ENCODE peak calls at places on chromosomes 4 and X, in four cellular contexts. E is spleen, S is foreskin fibroblast, Y is HFF-Myc. J is an unnamed sample.

GRCh38 chr4:91936301-91936700 is 367.5 kb upstream of the GRID2 start:
- DNase-seq in E (no peak), S (peak), Y (no peak), J (no peak)

GRCh38 chr4:793941-794621 is 31.8 kb downstream of the CPLX1 start:
- DNase-seq in E (no peak), S (peak), Y (no peak), J (no peak)

GRCh38 chr4:106690487-106690886 is 321.9 kb upstream of the GIMD1 start:
- DNase-seq in E (no peak), S (peak), Y (no peak), J (peak)

GRCh38 chr4:158157412-158157811 is 15.4 kb downstream of the GASK1B start:
- DNase-seq in E (no peak), S (no peak), Y (no peak), J (no peak)

GRCh38 chr4:43163101-43163792 is 270.7 kb downstream of the GRXCR1 start:
- DNase-seq in E (no peak), S (no peak), Y (no peak), J (no peak)

GRCh38 chrX:150035531-150035930 is 97.2 kb upstream of the EOLA2 start:
- DNase-seq in E (no peak), S (peak), Y (no peak), J (no peak)

GRCh38 chr4:107792691-107793090 is 32.0 kb upstream of the SGMS2 start:
- DNase-seq in E (no peak), S (no peak), Y (no peak), J (no peak)

GRCh38 chr4:86921608-86922252 is 13.1 kb upstream of the AFF1 start:
- DNase-seq in E (no peak), S (peak), Y (no peak), J (no peak)

GRCh38 chrX:101430457-101431078 is 22.5 kb downstream of the HNRNPH2 start:
- DNase-seq in E (no peak), S (peak), Y (no peak), J (no peak)

GRCh38 chr4:99657801-99658200 is at the start of gene C4orf54:
- DNase-seq in E (no peak), S (no peak), Y (no peak), J (no peak)

GRCh38 chr4:118834070-118834469 is 1.9 kb downstream of the SEC24D start:
- DNase-seq in E (no peak), S (no peak), Y (no peak), J (no peak)
- H3K4me3 ChIP-seq in E (no peak), S (peak), Y (peak), J (peak)

GRCh38 chr4:142844782-142845181 is 1.3 kb downstream of the INPP4B start:
- DNase-seq in E (no peak), S (peak), Y (no peak), J (no peak)

GRCh38 chr4:142846729-142847606 is 867 bp upstream of the INPP4B start:
- DNase-seq in E (peak), S (peak), Y (no peak), J (no peak)

GRCh38 chr4:142846105-142846728 is at the start of gene INPP4B:
- DNase-seq in E (peak), S (peak), Y (no peak), J (peak)

GRCh38 chr4:142840516-142841123 is 5.5 kb downstream of the INPP4B start:
- DNase-seq in E (no peak), S (peak), Y (no peak), J (no peak)

DNA sequence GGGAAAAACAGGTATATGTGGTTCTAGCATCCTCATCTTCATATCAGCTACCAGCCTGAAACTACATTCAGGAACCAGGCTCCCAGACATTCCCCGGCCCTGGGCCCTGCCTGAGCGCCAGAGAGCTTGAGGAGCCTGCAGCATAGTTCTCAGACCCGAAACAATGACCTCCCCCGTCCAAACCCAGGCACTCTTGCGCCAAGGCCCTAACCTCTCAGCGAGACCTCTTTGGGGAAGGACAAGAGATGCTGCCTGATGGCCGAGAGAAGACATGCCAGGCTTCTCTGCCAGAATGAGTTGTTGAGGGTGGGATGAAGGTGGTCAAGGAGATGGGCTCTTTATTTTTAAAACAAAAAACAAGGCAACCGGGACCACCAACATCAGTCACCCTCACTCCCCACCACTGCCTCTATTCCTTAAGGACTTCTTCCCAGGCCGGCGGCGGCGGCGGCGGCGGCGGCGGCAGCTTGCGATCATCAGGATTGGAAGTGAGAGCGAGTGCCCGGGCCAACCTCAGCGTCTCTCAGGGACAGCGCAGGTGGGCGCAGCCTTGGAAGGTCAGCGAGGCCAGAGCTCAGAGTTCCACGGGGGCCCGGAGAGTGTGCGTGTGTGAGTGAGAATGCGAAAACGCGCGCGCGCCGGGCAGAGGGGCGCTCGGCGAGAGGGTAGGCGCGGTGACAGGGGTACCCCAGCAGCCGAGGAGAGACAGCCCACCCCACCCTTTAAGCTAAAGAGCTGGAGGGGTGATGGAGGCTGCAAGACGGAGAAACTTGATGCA is 619 bp downstream of the INPP4B start:
- DNase-seq in E (peak), S (peak), Y (no peak), J (no peak)
- H3K4me3 ChIP-seq in E (peak), S (peak), Y (peak), J (peak)

GRCh38 chr4:6248394-6248793 is 21.3 kb upstream of the WFS1 start:
- DNase-seq in E (peak), S (no peak), Y (no peak), J (no peak)

GRCh38 chr4:6246170-6246634 is 23.4 kb upstream of the WFS1 start:
- DNase-seq in E (peak), S (no peak), Y (no peak), J (no peak)

GRCh38 chr4:6242271-6243029 is 27.2 kb upstream of the WFS1 start:
- DNase-seq in E (peak), S (no peak), Y (no peak), J (no peak)

GRCh38 chr4:6241062-6241845 is 28.4 kb upstream of the WFS1 start:
- DNase-seq in E (peak), S (no peak), Y (no peak), J (no peak)

DNA sequence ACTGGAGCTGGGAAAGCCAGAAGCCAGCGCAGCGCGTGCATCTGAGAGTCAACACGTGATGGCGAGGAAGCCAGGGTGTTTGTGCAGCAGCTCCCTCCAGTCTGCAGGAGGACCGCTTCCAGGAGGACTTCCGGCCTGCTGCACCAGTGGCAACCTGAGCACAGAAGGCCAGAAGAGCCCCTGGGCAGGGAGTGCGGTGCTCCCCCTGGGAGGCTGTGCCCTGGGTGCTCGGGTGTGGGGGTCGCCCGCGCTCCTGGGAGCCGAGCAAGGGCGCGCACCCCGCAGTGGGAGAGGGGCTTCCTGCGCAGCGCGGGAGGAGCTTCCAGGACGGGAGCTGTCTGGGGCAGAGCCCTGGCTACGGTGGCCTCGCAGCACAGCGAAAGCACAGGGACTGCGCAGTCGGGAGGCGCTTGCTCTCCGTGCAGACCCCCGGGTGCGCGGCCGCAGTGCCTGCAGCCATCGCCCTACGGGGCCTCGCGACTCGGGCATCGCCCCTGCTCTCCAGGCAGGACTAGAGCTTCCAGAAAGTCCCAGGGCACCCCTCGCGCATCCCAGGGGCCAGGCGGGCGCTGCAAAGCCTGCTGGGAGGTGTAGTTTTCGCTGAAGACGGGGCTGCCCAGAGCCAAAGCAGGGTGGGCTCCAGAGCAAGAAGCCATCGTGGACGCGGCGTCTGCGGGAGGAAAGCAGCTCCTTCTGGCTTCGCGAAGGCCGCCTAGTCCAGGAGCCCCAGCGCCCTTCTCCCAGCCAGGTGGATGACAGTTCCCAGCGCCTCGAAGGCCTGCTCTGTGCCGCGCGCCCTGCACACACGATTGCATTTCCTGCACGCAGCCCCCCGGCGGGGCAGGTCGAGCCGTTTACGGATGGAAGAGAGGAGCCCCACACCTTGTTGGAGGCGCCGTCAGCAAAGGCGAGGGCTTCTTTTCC is 24.1 kb upstream of the WFS1 start:
- DNase-seq in E (peak), S (peak), Y (no peak), J (no peak)
- H3K4me3 ChIP-seq in E (peak), S (peak), Y (no peak), J (no peak)

DNA sequence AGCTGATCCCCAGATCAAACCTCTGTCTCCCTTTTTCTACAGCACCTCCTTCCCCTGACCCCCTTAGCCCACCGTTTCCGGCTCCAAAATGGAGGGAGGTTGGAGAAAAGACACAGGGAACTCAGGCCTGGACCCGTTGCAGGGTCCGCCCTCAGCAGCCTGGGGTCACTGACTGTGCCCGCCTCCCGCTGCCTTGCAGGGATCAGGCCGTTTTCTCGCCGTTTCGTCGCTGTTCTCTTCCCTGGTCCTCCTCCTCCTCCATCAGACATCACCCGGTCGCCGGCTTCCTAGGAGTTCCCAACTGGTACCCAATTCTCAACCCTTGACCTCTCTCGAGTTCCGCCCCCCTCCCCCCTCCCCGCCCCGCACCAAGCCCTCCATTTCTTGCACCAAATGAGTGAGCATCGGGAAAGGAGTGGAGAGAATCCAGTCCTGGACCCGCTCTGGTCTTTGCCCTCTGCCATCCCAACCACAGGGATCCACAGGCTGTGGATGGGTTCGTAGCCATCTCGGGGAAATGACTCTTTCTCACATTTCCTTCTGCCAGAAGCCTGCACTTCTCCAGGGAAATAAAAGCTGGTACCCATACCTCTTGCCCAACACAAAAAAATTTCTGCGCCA is 493 bp downstream of the TCEAL5 start:
- DNase-seq in E (peak), S (no peak), Y (no peak), J (no peak)
- H3K4me3 ChIP-seq in E (no peak), S (no peak), Y (no peak), J (no peak)

GRCh38 chrX:40173662-40174593 is 76.2 kb upstream of the BCOR start:
- DNase-seq in E (peak), S (peak), Y (no peak), J (no peak)

GRCh38 chrX:40175416-40176255 is 77.9 kb upstream of the BCOR start:
- DNase-seq in E (peak), S (peak), Y (no peak), J (peak)

GRCh38 chrX:40176256-40176978 is 78.7 kb upstream of the BCOR start:
- DNase-seq in E (peak), S (peak), Y (no peak), J (peak)

GRCh38 chrX:40172980-40173661 is 75.4 kb upstream of the BCOR start:
- DNase-seq in E (no peak), S (no peak), Y (no peak), J (no peak)

DNA sequence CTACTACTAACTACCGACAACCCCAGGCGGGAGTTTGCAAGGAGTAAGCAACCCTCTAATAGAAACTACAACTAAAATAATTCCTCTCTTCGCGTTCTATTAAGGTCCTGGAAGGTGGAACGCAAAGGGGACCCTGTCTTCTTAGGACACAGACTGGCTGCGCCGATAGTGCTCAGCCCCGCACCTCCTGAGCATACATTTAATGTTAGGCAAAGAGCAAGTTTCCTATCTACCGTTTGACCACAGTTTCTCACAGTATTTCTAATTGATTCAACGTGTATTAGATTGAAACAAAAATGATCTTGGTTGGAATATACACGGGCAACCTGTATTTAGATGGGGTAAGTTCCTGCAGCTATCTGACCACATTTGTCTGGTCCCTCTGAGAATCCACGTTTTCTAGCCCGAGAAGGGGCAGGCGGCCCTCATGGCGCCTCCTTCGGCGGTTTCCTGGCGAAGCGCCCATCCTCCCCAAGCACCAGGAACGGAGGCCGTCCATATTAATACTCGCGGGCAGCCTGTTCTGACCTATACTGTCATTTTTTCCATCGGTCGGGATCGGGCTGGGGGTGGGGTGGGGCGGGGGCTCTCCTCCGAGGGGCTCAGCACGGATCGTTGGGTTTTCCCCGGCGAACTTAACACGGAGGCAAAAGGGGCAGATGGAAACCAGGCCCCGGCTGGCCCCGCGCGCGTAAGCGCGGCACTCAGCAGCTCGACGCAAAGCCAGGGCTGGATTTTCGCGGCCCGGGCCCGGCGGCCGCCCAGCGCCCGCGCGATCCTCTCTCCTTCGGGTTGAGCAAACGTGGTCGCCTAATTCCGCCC is 77.0 kb upstream of the BCOR start:
- DNase-seq in E (peak), S (peak), Y (no peak), J (peak)
- H3K4me3 ChIP-seq in E (peak), S (peak), Y (peak), J (no peak)

J was measured in MG63.